ENCODE peak calls at places on chromosome 11, in five cellular contexts. U is astrocyte, M is Calu3, S is AG10803, I is ovary. P is an unnamed sample.

GRCh38 chr11:56923116-56923515 is 65.6 kb upstream of the OR5AK2 start:
- DNase-seq in U (no peak), M (no peak), S (no peak), I (no peak), P (no peak)

GRCh38 chr11:119788911-119789560 is 60.0 kb upstream of the NECTIN1 start:
- DNase-seq in U (no peak), M (no peak), S (no peak), I (no peak), P (no peak)

GRCh38 chr11:93623179-93623578 is 38.3 kb upstream of the CEP295 start:
- DNase-seq in U (no peak), M (peak), S (peak), I (no peak), P (peak)

GRCh38 chr11:68387840-68388239 is 72.7 kb upstream of the PPP6R3 start:
- DNase-seq in U (no peak), M (no peak), S (no peak), I (no peak), P (no peak)

GRCh38 chr11:6565988-6566703 is 37.3 kb downstream of the RRP8 start:
- DNase-seq in U (no peak), M (no peak), S (no peak), I (no peak), P (no peak)

GRCh38 chr11:33622231-33622630 is 78.4 kb downstream of the C11orf91 start:
- DNase-seq in U (peak), M (no peak), S (peak), I (no peak), P (no peak)

GRCh38 chr11:126172596-126173038 is 38.8 kb downstream of the RPUSD4 start:
- DNase-seq in U (no peak), M (no peak), S (peak), I (no peak), P (no peak)

GRCh38 chr11:95711162-95711944 is 78.2 kb downstream of the FAM76B start:
- DNase-seq in U (peak), M (no peak), S (peak), I (peak), P (no peak)

GRCh38 chr11:130427581-130428211 is 713 bp downstream of the ADAMTS8 start:
- DNase-seq in U (no peak), M (no peak), S (no peak), I (no peak), P (no peak)

GRCh38 chr11:23502821-23503220 is 642.5 kb upstream of the CCDC179 start:
- DNase-seq in U (peak), M (no peak), S (no peak), I (no peak), P (no peak)
- TF ChIP-seq CTCF in U (no peak), M (no peak), S (no peak), I (no peak), P (no peak)

GRCh38 chr11:62880803-62881578 is at the start of gene SLC3A2:
- DNase-seq in U (peak), M (peak), S (peak), I (peak), P (peak)
- TF ChIP-seq CTCF in U (peak), M (peak), S (peak), I (peak), P (peak)

DNA sequence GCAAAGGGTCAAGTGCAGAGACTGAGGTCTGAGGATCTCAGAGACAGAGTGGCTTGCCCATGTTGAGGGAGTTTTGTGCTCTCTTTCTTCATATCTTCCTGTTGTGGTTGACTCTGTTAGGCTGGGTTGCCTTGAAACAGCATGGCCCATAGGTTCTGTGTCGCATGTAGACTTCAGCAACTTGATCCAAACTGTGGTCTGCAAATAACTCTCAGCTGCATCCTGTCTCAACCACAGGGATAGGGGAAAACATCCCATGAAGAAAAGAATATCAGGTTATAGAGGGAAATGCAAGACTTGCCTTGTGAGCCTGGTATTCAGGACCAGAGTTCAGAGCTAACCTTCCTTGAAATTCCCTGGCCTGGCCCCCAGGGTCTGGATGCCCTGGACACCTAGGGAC is 69.4 kb downstream of the FLI1 start:
- DNase-seq in U (no peak), M (no peak), S (peak), I (no peak), P (no peak)
- TF ChIP-seq CTCF in U (no peak), M (no peak), S (no peak), I (no peak), P (no peak)

GRCh38 chr11:117908959-117909610 is 20.1 kb downstream of the TMPRSS13 start:
- DNase-seq in U (no peak), M (no peak), S (no peak), I (peak), P (no peak)

GRCh38 chr11:117907276-117908110 is 21.7 kb downstream of the TMPRSS13 start:
- DNase-seq in U (peak), M (peak), S (peak), I (peak), P (peak)

GRCh38 chr11:117906710-117907109 is 22.5 kb downstream of the TMPRSS13 start:
- DNase-seq in U (no peak), M (no peak), S (no peak), I (no peak), P (no peak)

GRCh38 chr11:117909611-117910382 is 19.4 kb downstream of the TMPRSS13 start:
- DNase-seq in U (no peak), M (no peak), S (no peak), I (peak), P (no peak)

GRCh38 chr11:117908261-117908895 is 20.8 kb downstream of the TMPRSS13 start:
- DNase-seq in U (no peak), M (no peak), S (no peak), I (peak), P (no peak)
- TF ChIP-seq CTCF in U (no peak), M (no peak), S (no peak), I (no peak), P (no peak)

GRCh38 chr11:1069740-1070139 is 4.9 kb upstream of the MUC2 start:
- DNase-seq in U (no peak), M (no peak), S (no peak), I (no peak), P (no peak)
- TF ChIP-seq CTCF in U (no peak), M (no peak), S (no peak), I (no peak), P (no peak)

P was measured in GM12864.